ENCODE peak calls at places on chromosomes 7 and 10, in eight cellular contexts. One of them, this sample, is unnamed.

GRCh38 chr10:77605466-77605865 is 32.1 kb downstream of the KCNMA1 start:
- DNase-seq in OCI-LY7: no peak
- DNase-seq in mesenchymal stem cell: peak; percentile 33
- DNase-seq in astrocyte: no peak
- DNase-seq in PC-3: peak; percentile 75
- DNase-seq in IMR-90: no peak
- DNase-seq in HCT116: no peak
- DNase-seq in MM.1S: no peak
- DNase-seq in this sample: peak; percentile 46

GRCh38 chr10:124743188-124744046 is 761 bp downstream of the FAM53B start:
- DNase-seq in astrocyte: no peak
- DNase-seq in HCT116: no peak
- DNase-seq in MM.1S: peak; percentile 40
- DNase-seq in PC-3: peak; percentile 21
- DNase-seq in IMR-90: no peak
- DNase-seq in mesenchymal stem cell: peak; percentile 58
- DNase-seq in OCI-LY7: peak; percentile 57
- DNase-seq in this sample: peak; percentile 46

GRCh38 chr7:107659666-107660065 is 962 bp upstream of the SLC26A4 start:
- DNase-seq in mesenchymal stem cell: peak; percentile 66
- DNase-seq in HCT116: peak; percentile 52
- DNase-seq in MM.1S: no peak
- DNase-seq in IMR-90: peak; percentile 87
- DNase-seq in PC-3: peak; percentile 44
- DNase-seq in OCI-LY7: no peak
- DNase-seq in astrocyte: peak; percentile 78
- DNase-seq in this sample: no peak

GRCh38 chr7:147432068-147432467 is 1158.5 kb upstream of the C7orf33 start:
- DNase-seq in IMR-90: peak; percentile 48
- DNase-seq in mesenchymal stem cell: no peak
- DNase-seq in OCI-LY7: no peak
- DNase-seq in MM.1S: no peak
- DNase-seq in PC-3: peak; percentile 56
- DNase-seq in HCT116: no peak
- DNase-seq in astrocyte: no peak
- DNase-seq in this sample: no peak

GRCh38 chr7:22849662-22850061 is 27.0 kb upstream of the TOMM7 start:
- DNase-seq in astrocyte: no peak
- DNase-seq in HCT116: no peak
- DNase-seq in OCI-LY7: no peak
- DNase-seq in MM.1S: no peak
- DNase-seq in PC-3: no peak
- DNase-seq in mesenchymal stem cell: no peak
- DNase-seq in IMR-90: no peak
- DNase-seq in this sample: no peak

GRCh38 chr10:99908512-99908911 is 101.2 kb downstream of the DNMBP start:
- DNase-seq in MM.1S: no peak
- DNase-seq in IMR-90: peak; percentile 36
- DNase-seq in HCT116: no peak
- DNase-seq in PC-3: no peak
- DNase-seq in OCI-LY7: no peak
- DNase-seq in astrocyte: peak; percentile 23
- DNase-seq in mesenchymal stem cell: peak; percentile 20
- DNase-seq in this sample: no peak

GRCh38 chr7:114784756-114785155 is 137.1 kb upstream of the MDFIC start:
- DNase-seq in astrocyte: no peak
- DNase-seq in mesenchymal stem cell: no peak
- DNase-seq in HCT116: no peak
- DNase-seq in PC-3: no peak
- DNase-seq in MM.1S: no peak
- DNase-seq in IMR-90: no peak
- DNase-seq in OCI-LY7: no peak
- DNase-seq in this sample: no peak

GRCh38 chr10:104925232-104925851 is 284.3 kb downstream of the SORCS3 start:
- DNase-seq in MM.1S: peak; percentile 41
- DNase-seq in IMR-90: no peak
- DNase-seq in OCI-LY7: peak; percentile 46
- DNase-seq in mesenchymal stem cell: no peak
- DNase-seq in HCT116: peak; percentile 66
- DNase-seq in PC-3: peak; percentile 49
- DNase-seq in astrocyte: no peak
- DNase-seq in this sample: peak; percentile 4

GRCh38 chr7:11300231-11300630 is 326.6 kb downstream of the PHF14 start:
- DNase-seq in HCT116: no peak
- DNase-seq in PC-3: no peak
- DNase-seq in MM.1S: no peak
- DNase-seq in OCI-LY7: no peak
- DNase-seq in astrocyte: no peak
- DNase-seq in mesenchymal stem cell: no peak
- DNase-seq in IMR-90: no peak
- DNase-seq in this sample: no peak

GRCh38 chr7:36638140-36638539 is 86.2 kb downstream of the AOAH start:
- DNase-seq in IMR-90: no peak
- DNase-seq in OCI-LY7: no peak
- DNase-seq in MM.1S: no peak
- DNase-seq in astrocyte: no peak
- DNase-seq in mesenchymal stem cell: no peak
- DNase-seq in HCT116: no peak
- DNase-seq in PC-3: no peak
- DNase-seq in this sample: no peak

GRCh38 chr10:17116193-17116592 is 13.4 kb downstream of the CUBN start:
- DNase-seq in MM.1S: no peak
- DNase-seq in HCT116: no peak
- DNase-seq in mesenchymal stem cell: no peak
- DNase-seq in OCI-LY7: no peak
- DNase-seq in PC-3: peak; percentile 5
- DNase-seq in astrocyte: no peak
- DNase-seq in IMR-90: no peak
- DNase-seq in this sample: no peak

GRCh38 chr10:78763651-78764395 is 304.9 kb upstream of the ZMIZ1 start:
- DNase-seq in astrocyte: no peak
- DNase-seq in mesenchymal stem cell: no peak
- DNase-seq in MM.1S: no peak
- DNase-seq in PC-3: no peak
- DNase-seq in OCI-LY7: no peak
- DNase-seq in HCT116: no peak
- DNase-seq in IMR-90: no peak
- DNase-seq in this sample: peak; percentile 58

GRCh38 chr7:12674861-12675260 is 12.6 kb upstream of the ARL4A start:
- DNase-seq in IMR-90: peak; percentile 61
- DNase-seq in HCT116: no peak
- DNase-seq in PC-3: peak; percentile 57
- DNase-seq in MM.1S: peak; percentile 76
- DNase-seq in astrocyte: no peak
- DNase-seq in mesenchymal stem cell: peak; percentile 75
- DNase-seq in OCI-LY7: peak; percentile 38
- DNase-seq in this sample: no peak

GRCh38 chr7:121038717-121039509 is 50.4 kb downstream of the CPED1 start:
- DNase-seq in PC-3: no peak
- DNase-seq in MM.1S: no peak
- DNase-seq in OCI-LY7: no peak
- DNase-seq in astrocyte: no peak
- DNase-seq in IMR-90: no peak
- DNase-seq in HCT116: no peak
- DNase-seq in mesenchymal stem cell: no peak
- DNase-seq in this sample: no peak

GRCh38 chr7:134932707-134933370 is 53.5 kb upstream of the AGBL3 start:
- DNase-seq in MM.1S: peak; percentile 50
- DNase-seq in astrocyte: peak; percentile 96
- DNase-seq in PC-3: no peak
- DNase-seq in OCI-LY7: no peak
- DNase-seq in mesenchymal stem cell: peak; percentile 42
- DNase-seq in IMR-90: peak; percentile 37
- DNase-seq in HCT116: no peak
- DNase-seq in this sample: no peak

GRCh38 chr10:79241990-79242619 is 105.2 kb upstream of the PPIF start:
- DNase-seq in HCT116: no peak
- DNase-seq in mesenchymal stem cell: peak; percentile 86
- DNase-seq in MM.1S: peak; percentile 48
- DNase-seq in astrocyte: no peak
- DNase-seq in PC-3: peak; percentile 93
- DNase-seq in IMR-90: peak; percentile 67
- DNase-seq in OCI-LY7: peak; percentile 59
- DNase-seq in this sample: peak; percentile 70

GRCh38 chr10:90418869-90419652 is 438.8 kb downstream of the HTR7 start:
- DNase-seq in PC-3: peak; percentile 85
- DNase-seq in mesenchymal stem cell: peak; percentile 96
- DNase-seq in MM.1S: no peak
- DNase-seq in HCT116: peak; percentile 8
- DNase-seq in OCI-LY7: no peak
- DNase-seq in IMR-90: peak; percentile 97
- DNase-seq in astrocyte: peak; percentile 94
- DNase-seq in this sample: peak; percentile 25

GRCh38 chr10:90417056-90417455 is 440.8 kb downstream of the HTR7 start:
- DNase-seq in IMR-90: peak; percentile 90
- DNase-seq in MM.1S: no peak
- DNase-seq in mesenchymal stem cell: peak; percentile 95
- DNase-seq in HCT116: no peak
- DNase-seq in OCI-LY7: no peak
- DNase-seq in PC-3: peak; percentile 70
- DNase-seq in astrocyte: peak; percentile 82
- DNase-seq in this sample: peak; percentile 56

GRCh38 chr10:90421874-90422273 is 436.0 kb downstream of the HTR7 start:
- DNase-seq in astrocyte: no peak
- DNase-seq in OCI-LY7: no peak
- DNase-seq in PC-3: no peak
- DNase-seq in MM.1S: no peak
- DNase-seq in mesenchymal stem cell: no peak
- DNase-seq in IMR-90: no peak
- DNase-seq in HCT116: no peak
- DNase-seq in this sample: no peak

GRCh38 chr10:90417466-90418210 is 440.2 kb downstream of the HTR7 start:
- DNase-seq in OCI-LY7: no peak
- DNase-seq in IMR-90: peak; percentile 41
- DNase-seq in HCT116: no peak
- DNase-seq in mesenchymal stem cell: peak; percentile 36
- DNase-seq in astrocyte: peak; percentile 22
- DNase-seq in PC-3: peak; percentile 66
- DNase-seq in MM.1S: no peak
- DNase-seq in this sample: no peak

DNA sequence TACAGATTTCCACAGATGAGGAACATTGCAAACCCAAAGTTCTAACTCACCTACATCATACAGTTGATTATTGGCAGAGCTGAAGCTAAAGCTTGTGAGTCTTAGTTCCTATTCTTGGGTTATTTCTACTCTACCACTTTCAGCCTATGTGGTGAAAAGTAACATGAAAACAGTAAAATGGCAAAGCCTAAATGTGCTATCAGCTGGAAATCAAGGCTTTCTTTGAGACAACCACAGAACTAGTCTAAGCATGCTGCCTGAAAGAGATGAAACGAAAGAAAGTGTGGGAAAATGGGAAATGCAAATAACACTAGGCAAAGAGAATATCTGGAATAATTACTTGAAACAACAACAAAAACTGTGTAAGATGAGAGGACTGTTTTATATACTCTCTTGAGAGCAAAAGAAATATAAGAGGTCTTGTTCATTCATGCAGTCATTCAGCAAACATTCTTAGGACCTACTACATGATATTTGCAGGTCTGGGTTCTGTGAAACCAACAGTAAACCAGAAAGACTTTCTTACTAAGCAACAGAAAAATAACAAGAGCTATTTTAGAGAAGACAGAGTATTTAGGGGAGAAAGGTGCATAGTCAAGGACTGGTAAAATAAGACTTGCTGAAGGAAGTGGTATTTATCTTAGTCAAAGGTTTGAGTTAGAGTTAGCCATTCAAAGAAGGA is 437.1 kb downstream of the HTR7 start:
- DNase-seq in mesenchymal stem cell: no peak
- DNase-seq in OCI-LY7: no peak
- DNase-seq in IMR-90: no peak
- DNase-seq in HCT116: no peak
- DNase-seq in MM.1S: no peak
- DNase-seq in astrocyte: no peak
- DNase-seq in PC-3: no peak
- DNase-seq in this sample: no peak
- H2AFZ ChIP-seq in mesenchymal stem cell: no peak overlapping the region
- H2AFZ ChIP-seq in OCI-LY7: no peak overlapping the region
- H2AFZ ChIP-seq in IMR-90: no peak overlapping the region
- H2AFZ ChIP-seq in HCT116: peak overlapping the region; percentile 76
- H2AFZ ChIP-seq in MM.1S: no peak overlapping the region
- H2AFZ ChIP-seq in astrocyte: no peak overlapping the region
- H2AFZ ChIP-seq in PC-3: no peak overlapping the region
- H2AFZ ChIP-seq in this sample: no peak overlapping the region

GRCh38 chr10:87734987-87735827 is 75.5 kb downstream of the PAPSS2 start:
- DNase-seq in IMR-90: peak; percentile 51
- DNase-seq in HCT116: peak; percentile 29
- DNase-seq in mesenchymal stem cell: peak; percentile 64
- DNase-seq in MM.1S: peak; percentile 51
- DNase-seq in PC-3: peak; percentile 64
- DNase-seq in OCI-LY7: peak; percentile 61
- DNase-seq in astrocyte: peak; percentile 30
- DNase-seq in this sample: no peak
- H2AFZ ChIP-seq in IMR-90: peak overlapping the region; percentile 57
- H2AFZ ChIP-seq in HCT116: no peak overlapping the region
- H2AFZ ChIP-seq in mesenchymal stem cell: no peak overlapping the region
- H2AFZ ChIP-seq in MM.1S: peak overlapping the region; percentile 17
- H2AFZ ChIP-seq in PC-3: no peak overlapping the region
- H2AFZ ChIP-seq in OCI-LY7: no peak overlapping the region
- H2AFZ ChIP-seq in astrocyte: peak overlapping the region; percentile 20
- H2AFZ ChIP-seq in this sample: no peak overlapping the region

GRCh38 chr7:155715406-155715805 is 70.9 kb downstream of the RBM33 start:
- DNase-seq in IMR-90: no peak
- DNase-seq in OCI-LY7: no peak
- DNase-seq in MM.1S: no peak
- DNase-seq in PC-3: no peak
- DNase-seq in astrocyte: no peak
- DNase-seq in HCT116: no peak
- DNase-seq in mesenchymal stem cell: no peak
- DNase-seq in this sample: no peak
- H2AFZ ChIP-seq in IMR-90: no peak overlapping the region
- H2AFZ ChIP-seq in OCI-LY7: no peak overlapping the region
- H2AFZ ChIP-seq in MM.1S: no peak overlapping the region
- H2AFZ ChIP-seq in PC-3: no peak overlapping the region
- H2AFZ ChIP-seq in astrocyte: no peak overlapping the region
- H2AFZ ChIP-seq in HCT116: no peak overlapping the region
- H2AFZ ChIP-seq in mesenchymal stem cell: no peak overlapping the region
- H2AFZ ChIP-seq in this sample: no peak overlapping the region

GRCh38 chr7:101815826-101816488 is 1.5 kb upstream of the CUX1 start:
- DNase-seq in mesenchymal stem cell: peak; percentile 84
- DNase-seq in IMR-90: peak; percentile 79
- DNase-seq in OCI-LY7: peak; percentile 90
- DNase-seq in astrocyte: peak; percentile 62
- DNase-seq in HCT116: peak; percentile 73
- DNase-seq in PC-3: peak; percentile 75
- DNase-seq in MM.1S: peak; percentile 82
- DNase-seq in this sample: peak; percentile 76

GRCh38 chr7:101814081-101814995 is 3.1 kb upstream of the CUX1 start:
- DNase-seq in OCI-LY7: peak; percentile 87
- DNase-seq in MM.1S: peak; percentile 78
- DNase-seq in mesenchymal stem cell: peak; percentile 68
- DNase-seq in PC-3: peak; percentile 66
- DNase-seq in HCT116: no peak
- DNase-seq in astrocyte: no peak
- DNase-seq in IMR-90: peak; percentile 44
- DNase-seq in this sample: peak; percentile 74

GRCh38 chr7:101812595-101812994 is 4.8 kb upstream of the CUX1 start:
- DNase-seq in PC-3: no peak
- DNase-seq in astrocyte: no peak
- DNase-seq in IMR-90: no peak
- DNase-seq in MM.1S: no peak
- DNase-seq in mesenchymal stem cell: no peak
- DNase-seq in OCI-LY7: no peak
- DNase-seq in HCT116: no peak
- DNase-seq in this sample: no peak

GRCh38 chr7:101814996-101815825 is 2.2 kb upstream of the CUX1 start:
- DNase-seq in PC-3: peak; percentile 52
- DNase-seq in astrocyte: no peak
- DNase-seq in MM.1S: peak; percentile 65
- DNase-seq in OCI-LY7: peak; percentile 82
- DNase-seq in IMR-90: peak; percentile 21
- DNase-seq in mesenchymal stem cell: peak; percentile 41
- DNase-seq in HCT116: no peak
- DNase-seq in this sample: peak; percentile 68

GRCh38 chr7:101813414-101814019 is 3.9 kb upstream of the CUX1 start:
- DNase-seq in HCT116: no peak
- DNase-seq in MM.1S: no peak
- DNase-seq in OCI-LY7: peak; percentile 43
- DNase-seq in IMR-90: no peak
- DNase-seq in astrocyte: no peak
- DNase-seq in PC-3: no peak
- DNase-seq in mesenchymal stem cell: no peak
- DNase-seq in this sample: no peak
- H2AFZ ChIP-seq in HCT116: peak overlapping the region; percentile 83
- H2AFZ ChIP-seq in MM.1S: no peak overlapping the region
- H2AFZ ChIP-seq in OCI-LY7: peak overlapping the region; percentile 62
- H2AFZ ChIP-seq in IMR-90: peak overlapping the region; percentile 95
- H2AFZ ChIP-seq in astrocyte: no peak overlapping the region
- H2AFZ ChIP-seq in PC-3: peak overlapping the region; percentile 91
- H2AFZ ChIP-seq in mesenchymal stem cell: no peak overlapping the region
- H2AFZ ChIP-seq in this sample: no peak overlapping the region